ENCODE peak calls at places on chromosomes 16 and 17, in seven cellular contexts. U is stimulated activated CD8-positive, alpha-beta memory T cell treated with anti-CD3 and anti-CD28 coated beads, Interleukin-2, amount 100 ng/mL, for 48 hours; D is iPS-NIHi11; F is Peyer's patch; I is central memory CD4-positive, alpha-beta T cell; B is NCI-H748 treated with DMSO at 0.1 percent for 48 hours; S is germinal center. K is an unnamed sample.

GRCh38 chr16:8572919-8573724 is 17.2 kb downstream of the TMEM114 start:
- DNase-seq in S (no peak), B (no peak), D (peak), F (no peak), I (no peak), U (no peak), K (peak)

GRCh38 chr17:81037783-81038733 is 3.1 kb downstream of the BAIAP2 start:
- DNase-seq in D (no peak), S (no peak), B (no peak), F (no peak), I (no peak), U (no peak), K (no peak)

GRCh38 chr17:79695293-79696158 is 35.2 kb upstream of the ENPP7 start:
- DNase-seq in B (no peak), S (no peak), D (no peak), I (no peak), U (no peak), F (no peak), K (no peak)

GRCh38 chr16:68802190-68802589 is 41.1 kb upstream of the TANGO6 start:
- DNase-seq in U (no peak), B (no peak), S (no peak), F (no peak), D (no peak), I (no peak), K (no peak)

GRCh38 chr16:47309581-47310312 is 151.1 kb downstream of the ITFG1 start:
- DNase-seq in U (no peak), F (no peak), I (no peak), S (no peak), D (no peak), B (no peak), K (no peak)

GRCh38 chr17:78014651-78015050 is 56.1 kb downstream of the TNRC6C start:
- DNase-seq in F (no peak), I (no peak), U (no peak), B (no peak), S (no peak), D (no peak), K (no peak)

GRCh38 chr17:64984776-64985521 is 65.7 kb upstream of the LRRC37A3 start:
- DNase-seq in D (no peak), S (no peak), F (no peak), I (peak), U (no peak), B (no peak), K (no peak)

GRCh38 chr17:72372185-72372584 is 251.4 kb downstream of the SOX9 start:
- DNase-seq in U (no peak), S (no peak), D (no peak), B (no peak), I (no peak), F (no peak), K (no peak)

GRCh38 chr16:11105038-11105903 is 150.7 kb downstream of the SOCS1 start:
- DNase-seq in D (no peak), F (peak), B (no peak), U (no peak), I (peak), S (peak), K (no peak)

GRCh38 chr17:17494499-17495447 is 1.4 kb downstream of the RASD1 start:
- DNase-seq in B (peak), D (no peak), S (no peak), I (peak), F (peak), U (no peak), K (peak)

GRCh38 chr17:41480136-41480535 is 815 bp downstream of the KRT35 start:
- DNase-seq in U (no peak), S (peak), D (no peak), B (no peak), I (no peak), F (no peak), K (no peak)

GRCh38 chr17:39979021-39979660 is 1.5 kb upstream of the PSMD3 start:
- DNase-seq in I (no peak), U (no peak), F (no peak), S (no peak), D (no peak), B (no peak), K (no peak)

GRCh38 chr17:37107406-37108083 is 158.8 kb downstream of the AATF start:
- DNase-seq in D (peak), U (no peak), I (no peak), F (no peak), B (no peak), S (no peak), K (no peak)

GRCh38 chr17:29769225-29769624 is 146.5 kb upstream of the CORO6 start:
- DNase-seq in D (no peak), S (no peak), I (no peak), U (no peak), B (no peak), F (no peak), K (no peak)

GRCh38 chr16:27311449-27311831 is 2.3 kb upstream of the IL4R start:
- DNase-seq in U (no peak), D (no peak), I (no peak), B (no peak), F (no peak), S (no peak), K (no peak)

GRCh38 chr17:80751460-80752368 is 207.1 kb downstream of the RPTOR start:
- DNase-seq in B (no peak), U (no peak), F (no peak), D (no peak), S (no peak), I (no peak), K (no peak)

GRCh38 chr17:50908140-50908859 is 42.1 kb upstream of the TOB1 start:
- DNase-seq in B (no peak), F (no peak), U (no peak), D (no peak), S (no peak), I (no peak), K (no peak)

GRCh38 chr16:85171004-85171808 is 58.9 kb upstream of the CIBAR2 start:
- DNase-seq in F (no peak), U (no peak), D (no peak), S (no peak), I (no peak), B (no peak), K (no peak)

GRCh38 chr17:48500435-48501426 is 30.1 kb downstream of the HOXB1 start:
- DNase-seq in F (no peak), D (no peak), S (no peak), B (no peak), I (no peak), U (no peak), K (no peak)

GRCh38 chr16:1657841-1658240 is 20.2 kb upstream of the JPT2 start:
- DNase-seq in D (no peak), U (no peak), S (no peak), I (no peak), F (no peak), B (no peak), K (no peak)

GRCh38 chr17:18227635-18228034 is 2.2 kb downstream of the LLGL1 start:
- DNase-seq in I (no peak), U (no peak), F (no peak), B (no peak), D (no peak), S (no peak), K (no peak)

GRCh38 chr16:50244504-50245416 is 21.6 kb upstream of the ADCY7 start:
- DNase-seq in F (no peak), B (no peak), D (peak), S (no peak), I (no peak), U (no peak), K (peak)

GRCh38 chr16:14286381-14287230 is 215.5 kb downstream of the MRTFB start:
- DNase-seq in I (peak), F (no peak), U (no peak), S (peak), D (peak), B (peak), K (peak)

GRCh38 chr17:77948690-77949114 is 9.8 kb upstream of the TNRC6C start:
- DNase-seq in S (no peak), U (no peak), B (no peak), F (no peak), D (peak), I (no peak), K (no peak)

GRCh38 chr17:44628234-44629188 is 27.8 kb upstream of the MEIOC start:
- DNase-seq in U (no peak), I (no peak), B (no peak), S (peak), D (peak), F (no peak), K (peak)

GRCh38 chr17:49035470-49036269 is 38.5 kb downstream of the IGF2BP1 start:
- DNase-seq in F (no peak), I (no peak), B (no peak), U (peak), S (peak), D (peak), K (peak)

K was measured in WTC11.